ENCODE peak calls at places on chromosomes 16 and 17, in six cellular contexts. One of them, this sample, is unnamed.

GRCh38 chr17:76370261-76370993 is 14.0 kb upstream of the SPHK1 start:
- DNase-seq in H1: no peak
- DNase-seq in colonic mucosa: no peak
- DNase-seq in PC-9: peak; percentile 80
- DNase-seq in AG04450: peak; percentile 80
- DNase-seq in prostate gland: peak; percentile 29
- DNase-seq in this sample: no peak

GRCh38 chr16:46862555-46863447 is 21.4 kb upstream of the GPT2 start:
- DNase-seq in PC-9: no peak
- DNase-seq in prostate gland: no peak
- DNase-seq in AG04450: no peak
- DNase-seq in H1: no peak
- DNase-seq in colonic mucosa: no peak
- DNase-seq in this sample: no peak

GRCh38 chr17:73247728-73248127 is 14.0 kb downstream of the CPSF4L start:
- DNase-seq in H1: no peak
- DNase-seq in AG04450: no peak
- DNase-seq in PC-9: no peak
- DNase-seq in prostate gland: no peak
- DNase-seq in colonic mucosa: no peak
- DNase-seq in this sample: no peak

GRCh38 chr17:1641065-1641403 is 4.5 kb downstream of the SCARF1 start:
- DNase-seq in prostate gland: no peak
- DNase-seq in AG04450: no peak
- DNase-seq in PC-9: no peak
- DNase-seq in colonic mucosa: no peak
- DNase-seq in H1: no peak
- DNase-seq in this sample: no peak

GRCh38 chr17:79769596-79770520 is 8.1 kb upstream of the CBX2 start:
- DNase-seq in colonic mucosa: no peak
- DNase-seq in PC-9: peak; percentile 83
- DNase-seq in prostate gland: no peak
- DNase-seq in H1: no peak
- DNase-seq in AG04450: no peak
- DNase-seq in this sample: no peak

GRCh38 chr17:79534111-79534510 is 76.7 kb downstream of the RBFOX3 start:
- DNase-seq in colonic mucosa: no peak
- DNase-seq in prostate gland: no peak
- DNase-seq in H1: no peak
- DNase-seq in PC-9: no peak
- DNase-seq in AG04450: no peak
- DNase-seq in this sample: no peak

GRCh38 chr17:58184986-58185761 is 7.4 kb upstream of the EPX start:
- DNase-seq in colonic mucosa: no peak
- DNase-seq in AG04450: no peak
- DNase-seq in H1: no peak
- DNase-seq in PC-9: no peak
- DNase-seq in prostate gland: no peak
- DNase-seq in this sample: no peak

GRCh38 chr17:83062011-83062817 is 17.2 kb upstream of the METRNL start:
- DNase-seq in prostate gland: no peak
- DNase-seq in colonic mucosa: no peak
- DNase-seq in PC-9: no peak
- DNase-seq in H1: no peak
- DNase-seq in AG04450: no peak
- DNase-seq in this sample: no peak

GRCh38 chr17:41338961-41339485 is 11.6 kb downstream of the KRT33A start:
- DNase-seq in AG04450: no peak
- DNase-seq in PC-9: no peak
- DNase-seq in colonic mucosa: no peak
- DNase-seq in H1: no peak
- DNase-seq in prostate gland: no peak
- DNase-seq in this sample: no peak

GRCh38 chr16:84209989-84210388 is 19.0 kb downstream of the ADAD2 start:
- DNase-seq in PC-9: no peak
- DNase-seq in H1: no peak
- DNase-seq in colonic mucosa: no peak
- DNase-seq in prostate gland: no peak
- DNase-seq in AG04450: no peak
- DNase-seq in this sample: no peak

GRCh38 chr16:27776556-27776955 is 226.6 kb downstream of the KATNIP start:
- DNase-seq in PC-9: no peak
- DNase-seq in prostate gland: no peak
- DNase-seq in H1: no peak
- DNase-seq in AG04450: no peak
- DNase-seq in colonic mucosa: no peak
- DNase-seq in this sample: no peak

GRCh38 chr16:10745856-10746255 is 2.2 kb downstream of the NUBP1 start:
- DNase-seq in colonic mucosa: no peak
- DNase-seq in AG04450: no peak
- DNase-seq in H1: no peak
- DNase-seq in PC-9: no peak
- DNase-seq in prostate gland: no peak
- DNase-seq in this sample: no peak

GRCh38 chr16:75095204-75095621 is 21.4 kb downstream of the LDHD start:
- DNase-seq in prostate gland: no peak
- DNase-seq in AG04450: no peak
- DNase-seq in colonic mucosa: no peak
- DNase-seq in PC-9: no peak
- DNase-seq in H1: no peak
- DNase-seq in this sample: no peak

GRCh38 chr17:8463089-8463488 is 27.4 kb downstream of the NDEL1 start:
- DNase-seq in PC-9: no peak
- DNase-seq in prostate gland: no peak
- DNase-seq in H1: no peak
- DNase-seq in colonic mucosa: no peak
- DNase-seq in AG04450: no peak
- DNase-seq in this sample: no peak

GRCh38 chr17:59093702-59094231 is 12.9 kb downstream of the TRIM37 start:
- DNase-seq in PC-9: peak; percentile 72
- DNase-seq in AG04450: peak; percentile 81
- DNase-seq in prostate gland: no peak
- DNase-seq in colonic mucosa: peak; percentile 36
- DNase-seq in H1: no peak
- DNase-seq in this sample: no peak

GRCh38 chr16:61929801-61930200 is 106.4 kb downstream of the CDH8 start:
- DNase-seq in PC-9: no peak
- DNase-seq in prostate gland: no peak
- DNase-seq in colonic mucosa: no peak
- DNase-seq in AG04450: no peak
- DNase-seq in H1: no peak
- DNase-seq in this sample: no peak

GRCh38 chr16:7998789-7999453 is 591.4 kb downstream of the TMEM114 start:
- DNase-seq in prostate gland: no peak
- DNase-seq in PC-9: no peak
- DNase-seq in colonic mucosa: no peak
- DNase-seq in H1: no peak
- DNase-seq in AG04450: no peak
- DNase-seq in this sample: no peak
- H3K4me3 ChIP-seq in prostate gland: no peak overlapping the region
- H3K4me3 ChIP-seq in PC-9: no peak overlapping the region
- H3K4me3 ChIP-seq in colonic mucosa: no peak overlapping the region
- H3K4me3 ChIP-seq in H1: no peak overlapping the region
- H3K4me3 ChIP-seq in AG04450: no peak overlapping the region
- H3K4me3 ChIP-seq in this sample: no peak overlapping the region

GRCh38 chr17:77373298-77374169 is 232.8 kb downstream of the SEC14L1 start:
- DNase-seq in PC-9: no peak
- DNase-seq in prostate gland: no peak
- DNase-seq in AG04450: no peak
- DNase-seq in colonic mucosa: no peak
- DNase-seq in H1: no peak
- DNase-seq in this sample: no peak
- H3K4me3 ChIP-seq in PC-9: no peak overlapping the region
- H3K4me3 ChIP-seq in prostate gland: peak overlapping the region; percentile 62
- H3K4me3 ChIP-seq in AG04450: peak overlapping the region; percentile 91
- H3K4me3 ChIP-seq in colonic mucosa: peak overlapping the region; percentile 57
- H3K4me3 ChIP-seq in H1: peak overlapping the region; percentile 81
- H3K4me3 ChIP-seq in this sample: peak overlapping the region; percentile 80

GRCh38 chr17:15263680-15264079 is 1.4 kb downstream of the PMP22 start:
- DNase-seq in AG04450: no peak
- DNase-seq in prostate gland: no peak
- DNase-seq in colonic mucosa: no peak
- DNase-seq in PC-9: no peak
- DNase-seq in H1: no peak
- DNase-seq in this sample: no peak

GRCh38 chr17:15266325-15266950 is 1.3 kb upstream of the PMP22 start:
- DNase-seq in AG04450: no peak
- DNase-seq in PC-9: no peak
- DNase-seq in H1: no peak
- DNase-seq in colonic mucosa: no peak
- DNase-seq in prostate gland: no peak
- DNase-seq in this sample: no peak

GRCh38 chr17:15265131-15265530 is at the start of gene PMP22:
- DNase-seq in prostate gland: no peak
- DNase-seq in PC-9: no peak
- DNase-seq in AG04450: no peak
- DNase-seq in H1: no peak
- DNase-seq in colonic mucosa: peak; percentile 50
- DNase-seq in this sample: no peak

GRCh38 chr17:15263206-15263579 is 1.9 kb downstream of the PMP22 start:
- DNase-seq in colonic mucosa: peak; percentile 72
- DNase-seq in H1: no peak
- DNase-seq in PC-9: no peak
- DNase-seq in prostate gland: peak; percentile 12
- DNase-seq in AG04450: peak; percentile 60
- DNase-seq in this sample: peak; percentile 15

DNA sequence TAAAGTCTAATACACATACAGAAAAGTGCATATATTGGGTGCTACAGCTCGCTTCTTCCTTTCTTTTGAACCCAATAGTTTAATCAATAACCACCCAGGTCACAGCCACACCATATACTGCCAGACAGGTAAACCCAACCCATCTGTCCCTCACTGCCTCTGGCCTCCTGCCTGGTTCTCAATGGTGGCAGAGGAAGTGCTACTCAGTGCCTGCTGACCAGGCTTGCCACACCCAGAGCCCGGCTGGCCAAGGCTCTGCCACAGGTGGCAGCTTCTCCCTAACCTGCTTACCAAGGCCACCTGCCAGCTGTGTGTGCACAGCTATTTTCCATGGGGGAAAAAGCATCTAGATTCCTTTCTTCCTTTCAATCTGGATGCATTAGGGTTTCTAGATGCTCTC is 584 bp downstream of the PMP22 start:
- DNase-seq in PC-9: peak; percentile 49
- DNase-seq in colonic mucosa: peak; percentile 84
- DNase-seq in prostate gland: peak; percentile 26
- DNase-seq in AG04450: no peak
- DNase-seq in H1: no peak
- DNase-seq in this sample: no peak
- H3K4me3 ChIP-seq in PC-9: no peak overlapping the region
- H3K4me3 ChIP-seq in colonic mucosa: peak overlapping the region; percentile 12
- H3K4me3 ChIP-seq in prostate gland: no peak overlapping the region
- H3K4me3 ChIP-seq in AG04450: peak overlapping the region; percentile 49
- H3K4me3 ChIP-seq in H1: no peak overlapping the region
- H3K4me3 ChIP-seq in this sample: peak overlapping the region; percentile 58

GRCh38 chr16:9008335-9009260 is 44.9 kb upstream of the USP7 start:
- DNase-seq in AG04450: no peak
- DNase-seq in PC-9: peak; percentile 72
- DNase-seq in H1: peak; percentile 61
- DNase-seq in prostate gland: peak; percentile 51
- DNase-seq in colonic mucosa: peak; percentile 89
- DNase-seq in this sample: no peak
- H3K4me3 ChIP-seq in AG04450: peak overlapping the region; percentile 1
- H3K4me3 ChIP-seq in PC-9: no peak overlapping the region
- H3K4me3 ChIP-seq in H1: peak overlapping the region; percentile 4
- H3K4me3 ChIP-seq in prostate gland: no peak overlapping the region
- H3K4me3 ChIP-seq in colonic mucosa: peak overlapping the region; percentile 29
- H3K4me3 ChIP-seq in this sample: peak overlapping the region; percentile 10

DNA sequence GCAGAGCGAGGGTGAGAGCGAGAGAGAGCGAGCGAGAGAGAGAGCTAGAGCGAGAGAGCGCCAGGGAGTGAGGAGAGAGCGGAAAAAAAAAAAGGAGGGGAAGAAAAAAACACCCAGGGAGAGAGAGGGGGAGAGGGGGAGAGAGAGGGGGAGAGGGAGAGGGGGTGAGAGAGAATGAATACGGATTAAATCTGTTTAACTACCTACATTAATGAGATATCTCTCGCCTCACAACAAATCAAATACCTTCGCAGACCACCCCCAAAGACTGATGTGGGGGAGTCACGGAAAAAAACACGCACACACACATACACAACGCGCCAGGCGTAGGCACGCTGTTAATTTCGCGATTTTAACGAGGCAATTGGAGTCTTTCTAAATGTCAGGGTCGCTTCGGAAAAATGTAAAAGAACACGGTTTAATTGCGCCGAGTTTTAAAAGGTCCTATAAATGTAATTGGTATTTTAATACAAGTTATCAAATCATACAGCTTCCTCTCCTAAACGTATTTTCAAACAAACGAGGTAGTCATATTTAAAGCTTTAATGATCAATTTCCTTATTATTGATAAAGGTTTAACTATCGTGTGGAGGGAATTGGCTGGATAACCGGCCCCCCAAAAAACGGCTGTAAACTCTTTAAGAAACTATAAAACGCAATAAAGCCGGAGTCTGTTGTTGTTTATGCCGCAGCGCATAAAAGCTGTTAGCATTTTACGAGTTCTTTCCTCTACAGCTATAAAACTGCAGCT is at the start of gene HOXB8:
- DNase-seq in AG04450: no peak
- DNase-seq in colonic mucosa: no peak
- DNase-seq in prostate gland: no peak
- DNase-seq in PC-9: no peak
- DNase-seq in H1: no peak
- DNase-seq in this sample: no peak
- H3K4me3 ChIP-seq in AG04450: peak within 1 kb of the TSS; percentile 67
- H3K4me3 ChIP-seq in colonic mucosa: peak within 1 kb of the TSS; percentile 57
- H3K4me3 ChIP-seq in prostate gland: no peak within 1 kb of the TSS
- H3K4me3 ChIP-seq in PC-9: no peak within 1 kb of the TSS
- H3K4me3 ChIP-seq in H1: no peak within 1 kb of the TSS
- H3K4me3 ChIP-seq in this sample: peak within 1 kb of the TSS; percentile 40